ENCODE peak calls at places on chromosomes 13 and 19, in eight cellular contexts. One of them, this sample, is unnamed.

GRCh38 chr19:41175825-41176734 is 16.9 kb upstream of the CYP2S1 start:
- DNase-seq in aorta: no peak
- DNase-seq in esophagus squamous epithelium: no peak
- DNase-seq in SK-N-MC: no peak
- DNase-seq in hepatocyte: peak; percentile 95
- DNase-seq in transverse colon: peak; percentile 57
- DNase-seq in adrenal gland: peak; percentile 92
- DNase-seq in naive thymus-derived CD4-positive, alpha-beta T cell: peak; percentile 22
- DNase-seq in this sample: peak; percentile 73

GRCh38 chr13:109254271-109254670 is 532.1 kb downstream of the IRS2 start:
- DNase-seq in hepatocyte: no peak
- DNase-seq in adrenal gland: no peak
- DNase-seq in SK-N-MC: no peak
- DNase-seq in transverse colon: no peak
- DNase-seq in naive thymus-derived CD4-positive, alpha-beta T cell: no peak
- DNase-seq in aorta: no peak
- DNase-seq in esophagus squamous epithelium: no peak
- DNase-seq in this sample: no peak

GRCh38 chr13:35699805-35700204 is 223.3 kb upstream of the MAB21L1 start:
- DNase-seq in hepatocyte: peak; percentile 76
- DNase-seq in SK-N-MC: no peak
- DNase-seq in transverse colon: peak; percentile 22
- DNase-seq in naive thymus-derived CD4-positive, alpha-beta T cell: no peak
- DNase-seq in aorta: no peak
- DNase-seq in adrenal gland: no peak
- DNase-seq in esophagus squamous epithelium: no peak
- DNase-seq in this sample: no peak

GRCh38 chr13:22961835-22962537 is 218.8 kb upstream of the SGCG start:
- DNase-seq in SK-N-MC: no peak
- DNase-seq in naive thymus-derived CD4-positive, alpha-beta T cell: no peak
- DNase-seq in adrenal gland: no peak
- DNase-seq in transverse colon: no peak
- DNase-seq in hepatocyte: no peak
- DNase-seq in esophagus squamous epithelium: no peak
- DNase-seq in aorta: no peak
- DNase-seq in this sample: no peak

GRCh38 chr13:32300920-32301319 is 14.2 kb downstream of the ZAR1L start:
- DNase-seq in aorta: no peak
- DNase-seq in esophagus squamous epithelium: no peak
- DNase-seq in transverse colon: no peak
- DNase-seq in hepatocyte: no peak
- DNase-seq in naive thymus-derived CD4-positive, alpha-beta T cell: no peak
- DNase-seq in adrenal gland: no peak
- DNase-seq in SK-N-MC: no peak
- DNase-seq in this sample: no peak

GRCh38 chr13:24165746-24166145 is 5.2 kb downstream of the SPATA13 start:
- DNase-seq in adrenal gland: no peak
- DNase-seq in esophagus squamous epithelium: no peak
- DNase-seq in hepatocyte: no peak
- DNase-seq in naive thymus-derived CD4-positive, alpha-beta T cell: no peak
- DNase-seq in transverse colon: no peak
- DNase-seq in aorta: no peak
- DNase-seq in SK-N-MC: no peak
- DNase-seq in this sample: no peak

GRCh38 chr19:41031926-41032325 is 40.8 kb downstream of the CYP2B6 start:
- DNase-seq in SK-N-MC: no peak
- DNase-seq in hepatocyte: peak; percentile 24
- DNase-seq in naive thymus-derived CD4-positive, alpha-beta T cell: no peak
- DNase-seq in transverse colon: no peak
- DNase-seq in esophagus squamous epithelium: no peak
- DNase-seq in adrenal gland: no peak
- DNase-seq in aorta: no peak
- DNase-seq in this sample: peak; percentile 2

GRCh38 chr19:12985049-12985776 is 10.1 kb upstream of the NFIX start:
- DNase-seq in aorta: no peak
- DNase-seq in esophagus squamous epithelium: no peak
- DNase-seq in transverse colon: peak; percentile 88
- DNase-seq in adrenal gland: peak; percentile 83
- DNase-seq in SK-N-MC: no peak
- DNase-seq in naive thymus-derived CD4-positive, alpha-beta T cell: no peak
- DNase-seq in hepatocyte: peak; percentile 59
- DNase-seq in this sample: no peak

GRCh38 chr19:42441047-42441440 is 1.7 kb downstream of the CXCL17 start:
- DNase-seq in transverse colon: no peak
- DNase-seq in naive thymus-derived CD4-positive, alpha-beta T cell: no peak
- DNase-seq in aorta: no peak
- DNase-seq in SK-N-MC: no peak
- DNase-seq in esophagus squamous epithelium: no peak
- DNase-seq in adrenal gland: no peak
- DNase-seq in hepatocyte: peak; percentile 59
- DNase-seq in this sample: no peak

GRCh38 chr19:1690570-1691307 is 38.3 kb upstream of the TCF3 start:
- DNase-seq in esophagus squamous epithelium: no peak
- DNase-seq in transverse colon: peak; percentile 60
- DNase-seq in naive thymus-derived CD4-positive, alpha-beta T cell: peak; percentile 40
- DNase-seq in adrenal gland: peak; percentile 29
- DNase-seq in hepatocyte: peak; percentile 50
- DNase-seq in SK-N-MC: no peak
- DNase-seq in aorta: peak; percentile 82
- DNase-seq in this sample: peak; percentile 19

GRCh38 chr13:26880741-26881140 is 120.2 kb upstream of the GPR12 start:
- DNase-seq in esophagus squamous epithelium: no peak
- DNase-seq in aorta: no peak
- DNase-seq in transverse colon: no peak
- DNase-seq in hepatocyte: no peak
- DNase-seq in adrenal gland: no peak
- DNase-seq in naive thymus-derived CD4-positive, alpha-beta T cell: no peak
- DNase-seq in SK-N-MC: no peak
- DNase-seq in this sample: no peak

GRCh38 chr19:33681081-33681680 is 59.4 kb downstream of the CHST8 start:
- DNase-seq in esophagus squamous epithelium: no peak
- DNase-seq in transverse colon: no peak
- DNase-seq in naive thymus-derived CD4-positive, alpha-beta T cell: no peak
- DNase-seq in aorta: peak; percentile 43
- DNase-seq in adrenal gland: no peak
- DNase-seq in SK-N-MC: no peak
- DNase-seq in hepatocyte: no peak
- DNase-seq in this sample: no peak

GRCh38 chr19:29122185-29122584 is 90.8 kb downstream of the UQCRFS1 start:
- DNase-seq in naive thymus-derived CD4-positive, alpha-beta T cell: no peak
- DNase-seq in adrenal gland: no peak
- DNase-seq in hepatocyte: no peak
- DNase-seq in SK-N-MC: no peak
- DNase-seq in esophagus squamous epithelium: no peak
- DNase-seq in transverse colon: no peak
- DNase-seq in aorta: no peak
- DNase-seq in this sample: no peak

GRCh38 chr13:112740502-112741131 is 50.8 kb downstream of the ATP11A start:
- DNase-seq in adrenal gland: peak; percentile 54
- DNase-seq in SK-N-MC: peak; percentile 74
- DNase-seq in aorta: no peak
- DNase-seq in hepatocyte: peak; percentile 52
- DNase-seq in naive thymus-derived CD4-positive, alpha-beta T cell: no peak
- DNase-seq in esophagus squamous epithelium: no peak
- DNase-seq in transverse colon: peak; percentile 50
- DNase-seq in this sample: peak; percentile 71

GRCh38 chr13:101681834-101682233 is 229.4 kb downstream of the ITGBL1 start:
- DNase-seq in adrenal gland: no peak
- DNase-seq in transverse colon: no peak
- DNase-seq in aorta: no peak
- DNase-seq in SK-N-MC: no peak
- DNase-seq in naive thymus-derived CD4-positive, alpha-beta T cell: no peak
- DNase-seq in esophagus squamous epithelium: no peak
- DNase-seq in hepatocyte: no peak
- DNase-seq in this sample: no peak

GRCh38 chr19:31707206-31707605 is 358.0 kb upstream of the TSHZ3 start:
- DNase-seq in transverse colon: no peak
- DNase-seq in hepatocyte: no peak
- DNase-seq in naive thymus-derived CD4-positive, alpha-beta T cell: no peak
- DNase-seq in esophagus squamous epithelium: no peak
- DNase-seq in aorta: no peak
- DNase-seq in SK-N-MC: no peak
- DNase-seq in adrenal gland: no peak
- DNase-seq in this sample: no peak
- H3K9me3 ChIP-seq in transverse colon: no peaks in the 10 kb centered on the region
- H3K9me3 ChIP-seq in hepatocyte: no peaks in the 10 kb centered on the region
- H3K9me3 ChIP-seq in naive thymus-derived CD4-positive, alpha-beta T cell: no peaks in the 10 kb centered on the region
- H3K9me3 ChIP-seq in esophagus squamous epithelium: no peaks in the 10 kb centered on the region
- H3K9me3 ChIP-seq in aorta: peaks cover 7% of the 10 kb centered on the region
- H3K9me3 ChIP-seq in SK-N-MC: no peaks in the 10 kb centered on the region
- H3K9me3 ChIP-seq in adrenal gland: peaks cover 4% of the 10 kb centered on the region
- H3K9me3 ChIP-seq in this sample: no peaks in the 10 kb centered on the region

GRCh38 chr19:54532528-54532927 is 29.9 kb downstream of the LAIR2 start:
- DNase-seq in adrenal gland: no peak
- DNase-seq in hepatocyte: no peak
- DNase-seq in naive thymus-derived CD4-positive, alpha-beta T cell: no peak
- DNase-seq in aorta: no peak
- DNase-seq in transverse colon: no peak
- DNase-seq in esophagus squamous epithelium: no peak
- DNase-seq in SK-N-MC: no peak
- DNase-seq in this sample: no peak
- H3K9me3 ChIP-seq in adrenal gland: no peaks in the 10 kb centered on the region
- H3K9me3 ChIP-seq in hepatocyte: no peaks in the 10 kb centered on the region
- H3K9me3 ChIP-seq in naive thymus-derived CD4-positive, alpha-beta T cell: no peaks in the 10 kb centered on the region
- H3K9me3 ChIP-seq in aorta: no peaks in the 10 kb centered on the region
- H3K9me3 ChIP-seq in transverse colon: no peaks in the 10 kb centered on the region
- H3K9me3 ChIP-seq in esophagus squamous epithelium: no peaks in the 10 kb centered on the region
- H3K9me3 ChIP-seq in SK-N-MC: no peaks in the 10 kb centered on the region
- H3K9me3 ChIP-seq in this sample: no peaks in the 10 kb centered on the region

GRCh38 chr13:66858163-66858562 is 372.0 kb downstream of the PCDH9 start:
- DNase-seq in transverse colon: no peak
- DNase-seq in aorta: no peak
- DNase-seq in adrenal gland: no peak
- DNase-seq in naive thymus-derived CD4-positive, alpha-beta T cell: no peak
- DNase-seq in esophagus squamous epithelium: no peak
- DNase-seq in hepatocyte: no peak
- DNase-seq in SK-N-MC: no peak
- DNase-seq in this sample: no peak

GRCh38 chr13:66859934-66860867 is 369.9 kb downstream of the PCDH9 start:
- DNase-seq in adrenal gland: no peak
- DNase-seq in aorta: no peak
- DNase-seq in esophagus squamous epithelium: no peak
- DNase-seq in SK-N-MC: no peak
- DNase-seq in hepatocyte: peak; percentile 3
- DNase-seq in transverse colon: no peak
- DNase-seq in naive thymus-derived CD4-positive, alpha-beta T cell: no peak
- DNase-seq in this sample: peak; percentile 8

GRCh38 chr13:66853559-66853958 is 376.6 kb downstream of the PCDH9 start:
- DNase-seq in adrenal gland: no peak
- DNase-seq in naive thymus-derived CD4-positive, alpha-beta T cell: no peak
- DNase-seq in transverse colon: no peak
- DNase-seq in hepatocyte: no peak
- DNase-seq in aorta: no peak
- DNase-seq in SK-N-MC: no peak
- DNase-seq in esophagus squamous epithelium: no peak
- DNase-seq in this sample: no peak

GRCh38 chr13:66859078-66859477 is 371.1 kb downstream of the PCDH9 start:
- DNase-seq in naive thymus-derived CD4-positive, alpha-beta T cell: no peak
- DNase-seq in hepatocyte: no peak
- DNase-seq in adrenal gland: no peak
- DNase-seq in transverse colon: no peak
- DNase-seq in aorta: no peak
- DNase-seq in SK-N-MC: no peak
- DNase-seq in esophagus squamous epithelium: no peak
- DNase-seq in this sample: no peak

GRCh38 chr13:66855110-66855509 is 375.0 kb downstream of the PCDH9 start:
- DNase-seq in SK-N-MC: no peak
- DNase-seq in esophagus squamous epithelium: no peak
- DNase-seq in hepatocyte: no peak
- DNase-seq in naive thymus-derived CD4-positive, alpha-beta T cell: no peak
- DNase-seq in transverse colon: no peak
- DNase-seq in adrenal gland: no peak
- DNase-seq in aorta: no peak
- DNase-seq in this sample: no peak
- H3K9me3 ChIP-seq in SK-N-MC: no peaks in the 10 kb centered on the region
- H3K9me3 ChIP-seq in esophagus squamous epithelium: no peaks in the 10 kb centered on the region
- H3K9me3 ChIP-seq in hepatocyte: no peaks in the 10 kb centered on the region
- H3K9me3 ChIP-seq in naive thymus-derived CD4-positive, alpha-beta T cell: no peaks in the 10 kb centered on the region
- H3K9me3 ChIP-seq in transverse colon: no peaks in the 10 kb centered on the region
- H3K9me3 ChIP-seq in adrenal gland: no peaks in the 10 kb centered on the region
- H3K9me3 ChIP-seq in aorta: no peaks in the 10 kb centered on the region
- H3K9me3 ChIP-seq in this sample: no peaks in the 10 kb centered on the region

GRCh38 chr19:23033721-23034120 is 30.7 kb upstream of the ZNF728 start:
- DNase-seq in adrenal gland: no peak
- DNase-seq in aorta: no peak
- DNase-seq in naive thymus-derived CD4-positive, alpha-beta T cell: no peak
- DNase-seq in transverse colon: no peak
- DNase-seq in hepatocyte: no peak
- DNase-seq in SK-N-MC: no peak
- DNase-seq in esophagus squamous epithelium: no peak
- DNase-seq in this sample: no peak
- H3K9me3 ChIP-seq in adrenal gland: no peaks in the 10 kb centered on the region
- H3K9me3 ChIP-seq in aorta: no peaks in the 10 kb centered on the region
- H3K9me3 ChIP-seq in naive thymus-derived CD4-positive, alpha-beta T cell: peaks cover 7% of the 10 kb centered on the region
- H3K9me3 ChIP-seq in transverse colon: no peaks in the 10 kb centered on the region
- H3K9me3 ChIP-seq in hepatocyte: no peaks in the 10 kb centered on the region
- H3K9me3 ChIP-seq in SK-N-MC: no peaks in the 10 kb centered on the region
- H3K9me3 ChIP-seq in esophagus squamous epithelium: peaks cover 9% of the 10 kb centered on the region
- H3K9me3 ChIP-seq in this sample: no peaks in the 10 kb centered on the region